ENCODE peak calls at places on chromosomes 1 and 21, in five cellular contexts. Q is type B pancreatic cell; Y is stimulated activated CD4-positive, alpha-beta T cell treated with anti-CD3 and anti-CD28 coated beads, Interleukin-15, amount 100 ng/mL, for 24 hours; B is hippocampal formation; T is prostate gland. X is an unnamed sample.

GRCh38 chr1:87329051-87329755 is 523 bp downstream of the LMO4 start:
- DNase-seq in Q (peak; percentile 73), B (peak; percentile 45), T (peak; percentile 43), Y (peak; percentile 50), X (no peak)

GRCh38 chr1:215156232-215156631 is 73.7 kb downstream of the KCNK2 start:
- DNase-seq in Y (no peak), Q (no peak), B (no peak), T (no peak), X (no peak)

GRCh38 chr1:64183985-64184440 is 19.4 kb upstream of the UBE2U start:
- DNase-seq in Y (no peak), Q (no peak), T (no peak), B (no peak), X (no peak)

GRCh38 chr1:226519741-226520598 is 28.6 kb upstream of the STUM start:
- DNase-seq in T (no peak), Q (peak; percentile 11), B (no peak), Y (no peak), X (no peak)

GRCh38 chr1:183685112-183685713 is 32.1 kb upstream of the APOBEC4 start:
- DNase-seq in T (no peak), B (no peak), Q (no peak), Y (peak; percentile 19), X (peak; percentile 39)

GRCh38 chr21:31235671-31236450 is 108.2 kb downstream of the TIAM1 start:
- DNase-seq in B (no peak), Q (no peak), T (no peak), Y (peak; percentile 7), X (no peak)

GRCh38 chr1:1355376-1355775 is 3.0 kb downstream of the MXRA8 start:
- DNase-seq in B (no peak), Y (peak; percentile 46), T (no peak), Q (no peak), X (no peak)

GRCh38 chr21:25561668-25562641 is 45.3 kb downstream of the MRPL39 start:
- DNase-seq in T (no peak), B (peak; percentile 4), Y (peak; percentile 84), Q (no peak), X (no peak)

GRCh38 chr1:32764826-32765545 is 52.2 kb downstream of the YARS1 start:
- DNase-seq in Y (no peak), B (no peak), Q (no peak), T (no peak), X (no peak)

GRCh38 chr1:216596298-216596947 is 126.8 kb downstream of the ESRRG start:
- DNase-seq in T (no peak), Q (no peak), B (no peak), Y (no peak), X (no peak)

GRCh38 chr21:39676054-39676771 is 63.5 kb downstream of the B3GALT5 start:
- DNase-seq in Y (no peak), T (peak; percentile 50), B (no peak), Q (no peak), X (no peak)

GRCh38 chr1:4425892-4426291 is 228.5 kb upstream of the AJAP1 start:
- DNase-seq in Y (peak; percentile 29), B (no peak), T (no peak), Q (no peak), X (no peak)

GRCh38 chr1:44405804-44406743 is 1.0 kb downstream of the RNF220 start:
- DNase-seq in T (no peak), Y (peak; percentile 51), B (no peak), Q (no peak), X (no peak)